ENCODE peak calls at places on chromosome 11, in six cellular contexts. A, Z, E, J, D and N are unnamed samples.

GRCh38 chr11:75283391-75283931 is 42.9 kb downstream of the TPBGL start:
- DNase-seq in A (no peak), Z (no peak), E (no peak), J (no peak), D (no peak), N (no peak)

GRCh38 chr11:132430352-132431091 is 1060.1 kb downstream of the NTM start:
- DNase-seq in A (no peak), Z (no peak), E (no peak), J (no peak), D (no peak), N (no peak)

GRCh38 chr11:8374716-8375115 is 111.0 kb upstream of the LMO1 start:
- DNase-seq in A (no peak), Z (no peak), E (no peak), J (no peak), D (no peak), N (no peak)

GRCh38 chr11:30586251-30587144 is at the start of gene MPPED2:
- DNase-seq in A (peak), Z (peak), E (peak), J (no peak), D (no peak), N (no peak)

GRCh38 chr11:92752122-92752521 is 217.3 kb upstream of the MTNR1B start:
- DNase-seq in A (no peak), Z (no peak), E (no peak), J (no peak), D (no peak), N (no peak)

GRCh38 chr11:61007971-61008896 is 36.8 kb downstream of the CD6 start:
- DNase-seq in A (peak), Z (no peak), E (peak), J (no peak), D (no peak), N (no peak)

GRCh38 chr11:124310746-124311145 is 3.0 kb downstream of the OR8D1 start:
- DNase-seq in A (no peak), Z (no peak), E (no peak), J (no peak), D (no peak), N (no peak)

GRCh38 chr11:30879322-30880020 is 293.3 kb upstream of the MPPED2 start:
- DNase-seq in A (peak), Z (no peak), E (no peak), J (no peak), D (no peak), N (no peak)

GRCh38 chr11:98307827-98308491 is 712.8 kb upstream of the CNTN5 start:
- DNase-seq in A (peak), Z (no peak), E (no peak), J (no peak), D (no peak), N (no peak)

GRCh38 chr11:76788661-76789442 is 5.7 kb downstream of the TSKU start:
- DNase-seq in A (no peak), Z (peak), E (peak), J (no peak), D (peak), N (peak)

GRCh38 chr11:19656140-19656541 is 56.5 kb upstream of the NAV2 start:
- DNase-seq in A (no peak), Z (no peak), E (peak), J (no peak), D (no peak), N (no peak)

GRCh38 chr11:133946541-133947297 is 10.0 kb downstream of the IGSF9B start:
- DNase-seq in A (no peak), Z (no peak), E (peak), J (no peak), D (no peak), N (no peak)

GRCh38 chr11:106473089-106473722 is 395.7 kb downstream of the AASDHPPT start:
- DNase-seq in A (no peak), Z (no peak), E (no peak), J (peak), D (no peak), N (no peak)

GRCh38 chr11:131522851-131523250 is 152.4 kb downstream of the NTM start:
- DNase-seq in A (no peak), Z (no peak), E (no peak), J (no peak), D (no peak), N (no peak)

GRCh38 chr11:75827562-75827961 is 12.6 kb downstream of the UVRAG start:
- DNase-seq in A (no peak), Z (no peak), E (no peak), J (no peak), D (no peak), N (no peak)

GRCh38 chr11:96338910-96339703 is 3.9 kb downstream of the MAML2 start:
- DNase-seq in A (no peak), Z (no peak), E (peak), J (peak), D (peak), N (no peak)

GRCh38 chr11:99739464-99740089 is 718.8 kb downstream of the CNTN5 start:
- DNase-seq in A (peak), Z (no peak), E (peak), J (peak), D (no peak), N (no peak)

GRCh38 chr11:131944709-131945108 is 574.3 kb downstream of the NTM start:
- DNase-seq in A (no peak), Z (no peak), E (no peak), J (no peak), D (no peak), N (no peak)

GRCh38 chr11:96203567-96204365 is 139.2 kb downstream of the MAML2 start:
- DNase-seq in A (no peak), Z (no peak), E (peak), J (no peak), D (no peak), N (no peak)

GRCh38 chr11:71999813-72000590 is 1.3 kb downstream of the IL18BP start:
- DNase-seq in A (no peak), Z (no peak), E (no peak), J (no peak), D (no peak), N (no peak)

GRCh38 chr11:93522448-93522847 is 20.7 kb downstream of the SMCO4 start:
- DNase-seq in A (no peak), Z (no peak), E (no peak), J (no peak), D (no peak), N (no peak)

GRCh38 chr11:78961938-78962701 is 387.5 kb upstream of the NARS2 start:
- DNase-seq in A (peak), Z (no peak), E (peak), J (peak), D (no peak), N (no peak)

GRCh38 chr11:113782134-113782533 is 2.5 kb downstream of the CLDN25 start:
- DNase-seq in A (no peak), Z (no peak), E (no peak), J (no peak), D (no peak), N (no peak)

GRCh38 chr11:113774174-113774503 is 647 bp upstream of the ZW10 start:
- DNase-seq in A (no peak), Z (no peak), E (no peak), J (no peak), D (no peak), N (no peak)

GRCh38 chr11:113779496-113779895 is at the start of gene CLDN25:
- DNase-seq in A (no peak), Z (no peak), E (no peak), J (no peak), D (no peak), N (no peak)

GRCh38 chr11:113781682-113782081 is 2.1 kb downstream of the CLDN25 start:
- DNase-seq in A (peak), Z (no peak), E (peak), J (no peak), D (no peak), N (no peak)

DNA sequence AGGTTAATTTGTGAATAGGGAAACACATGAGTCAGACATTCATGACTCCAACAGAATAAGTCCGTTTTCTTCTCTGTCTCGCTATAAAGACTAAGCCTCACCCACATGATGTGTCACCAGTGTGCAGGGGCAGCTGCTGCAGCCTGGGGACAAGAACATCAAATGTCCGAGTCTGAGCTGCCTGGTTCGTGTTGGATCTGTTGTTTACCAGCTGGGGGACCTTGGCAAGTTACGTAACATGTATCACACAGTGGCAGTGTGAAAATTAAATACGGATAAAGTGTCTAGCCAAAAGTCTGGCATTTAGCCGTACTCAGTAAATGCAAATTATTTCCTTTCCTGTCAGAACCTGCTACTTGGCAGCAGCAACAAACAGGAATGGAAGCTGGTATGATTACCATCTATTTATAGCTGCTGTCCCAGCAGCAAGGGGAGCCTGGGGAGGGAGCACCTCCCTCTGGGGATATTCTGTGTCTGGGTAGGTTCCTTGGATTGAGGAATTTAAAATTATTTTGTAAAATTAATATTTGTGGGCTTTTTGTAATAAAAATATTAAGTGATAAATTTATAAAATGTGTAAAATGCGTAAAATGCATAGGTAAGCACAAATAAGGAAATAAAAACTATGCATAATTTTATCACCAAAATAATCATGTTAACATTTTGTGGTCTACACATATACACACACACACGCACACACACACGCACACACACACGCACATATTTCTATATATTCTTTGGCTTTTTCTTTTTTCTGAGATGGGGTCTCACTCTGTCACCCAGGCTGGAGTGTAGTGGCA is 1.3 kb upstream of the CLDN25 start:
- DNase-seq in A (peak), Z (no peak), E (no peak), J (peak), D (no peak), N (peak)
- H3K27ac ChIP-seq in A (no peak), Z (peak), E (no peak), J (no peak), D (no peak), N (peak)

GRCh38 chr11:47083913-47084312 is 92.8 kb downstream of the ARFGAP2 start:
- DNase-seq in A (no peak), Z (no peak), E (no peak), J (no peak), D (no peak), N (no peak)
- H3K27ac ChIP-seq in A (no peak), Z (no peak), E (no peak), J (no peak), D (no peak), N (no peak)

GRCh38 chr11:94563176-94563847 is 3.9 kb upstream of the PIWIL4 start:
- DNase-seq in A (peak), Z (no peak), E (no peak), J (peak), D (no peak), N (no peak)
- H3K27ac ChIP-seq in A (peak), Z (no peak), E (no peak), J (no peak), D (no peak), N (no peak)

GRCh38 chr11:1825785-1826451 is 8.9 kb upstream of the SYT8 start:
- DNase-seq in A (no peak), Z (peak), E (peak), J (no peak), D (no peak), N (no peak)
- H3K27ac ChIP-seq in A (no peak), Z (no peak), E (no peak), J (no peak), D (peak), N (no peak)

DNA sequence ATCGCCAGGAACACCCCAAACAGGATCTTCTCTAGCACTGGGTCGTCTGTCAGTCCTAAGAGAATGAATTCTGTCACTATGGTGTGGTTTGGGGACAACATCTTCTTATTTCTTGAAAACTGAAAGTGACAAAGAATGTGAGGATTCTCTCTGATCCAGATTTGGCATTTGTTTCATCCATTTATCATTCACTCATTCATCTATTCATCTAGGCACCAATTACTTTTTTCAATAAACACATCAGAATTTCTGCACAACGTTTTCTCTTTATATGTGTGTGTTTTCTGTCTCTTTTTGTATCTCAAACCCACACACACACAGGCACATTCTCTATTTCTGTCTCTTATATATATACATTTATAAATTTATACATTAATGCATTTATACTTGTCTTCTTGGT is at the start of gene OR5M10:
- DNase-seq in A (no peak), Z (no peak), E (no peak), J (no peak), D (no peak), N (no peak)
- H3K27ac ChIP-seq in A (no peak), Z (no peak), E (no peak), J (no peak), D (no peak), N (no peak)

GRCh38 chr11:13277719-13278619 is at the start of gene BMAL1:
- DNase-seq in A (no peak), Z (peak), E (peak), J (no peak), D (peak), N (no peak)
- H3K27ac ChIP-seq in A (peak), Z (peak), E (no peak), J (no peak), D (peak), N (peak)

GRCh38 chr11:107789767-107790166 is 68.8 kb downstream of the SLC35F2 start:
- DNase-seq in A (no peak), Z (no peak), E (no peak), J (no peak), D (no peak), N (no peak)

GRCh38 chr11:107792049-107792443 is 66.5 kb downstream of the SLC35F2 start:
- DNase-seq in A (peak), Z (no peak), E (no peak), J (no peak), D (no peak), N (no peak)

GRCh38 chr11:107787733-107788132 is 70.9 kb downstream of the SLC35F2 start:
- DNase-seq in A (no peak), Z (no peak), E (no peak), J (no peak), D (no peak), N (no peak)

GRCh38 chr11:107791343-107792048 is 67.1 kb downstream of the SLC35F2 start:
- DNase-seq in A (no peak), Z (no peak), E (no peak), J (no peak), D (no peak), N (no peak)
- H3K27ac ChIP-seq in A (peak), Z (no peak), E (no peak), J (no peak), D (no peak), N (no peak)